ENCODE peak calls at places on chromosome 7, in eight cellular contexts. One of them, this sample, is unnamed. For H3K27me3, the result is how much of the 10 kb centered on the place peaks cover.

GRCh38 chr7:154892459-154892858 is 110.5 kb downstream of the PAXIP1 start:
- DNase-seq in GM23248: no peak
- DNase-seq in uterus: no peak
- DNase-seq in GM23338: no peak
- DNase-seq in right cardiac atrium: no peak
- DNase-seq in tibial nerve: no peak
- DNase-seq in psoas muscle: no peak
- DNase-seq in spleen: no peak
- DNase-seq in this sample: no peak

GRCh38 chr7:1857487-1858425 is 187.7 kb downstream of the ELFN1 start:
- DNase-seq in GM23248: no peak
- DNase-seq in right cardiac atrium: peak
- DNase-seq in psoas muscle: peak
- DNase-seq in uterus: no peak
- DNase-seq in tibial nerve: no peak
- DNase-seq in GM23338: no peak
- DNase-seq in spleen: peak
- DNase-seq in this sample: no peak

GRCh38 chr7:74455933-74456332 is 2.2 kb downstream of the GTF2IRD1 start:
- DNase-seq in spleen: no peak
- DNase-seq in GM23248: peak
- DNase-seq in right cardiac atrium: peak
- DNase-seq in tibial nerve: no peak
- DNase-seq in GM23338: no peak
- DNase-seq in psoas muscle: no peak
- DNase-seq in uterus: no peak
- DNase-seq in this sample: no peak

GRCh38 chr7:30028749-30029635 is 780 bp downstream of the PLEKHA8 start:
- DNase-seq in GM23338: peak
- DNase-seq in tibial nerve: no peak
- DNase-seq in psoas muscle: no peak
- DNase-seq in spleen: no peak
- DNase-seq in GM23248: peak
- DNase-seq in uterus: no peak
- DNase-seq in right cardiac atrium: no peak
- DNase-seq in this sample: no peak

GRCh38 chr7:150939052-150939810 is 38.9 kb downstream of the KCNH2 start:
- DNase-seq in GM23248: no peak
- DNase-seq in spleen: no peak
- DNase-seq in right cardiac atrium: no peak
- DNase-seq in uterus: no peak
- DNase-seq in GM23338: no peak
- DNase-seq in psoas muscle: no peak
- DNase-seq in tibial nerve: no peak
- DNase-seq in this sample: no peak

GRCh38 chr7:91266931-91267557 is 2.8 kb downstream of the FZD1 start:
- DNase-seq in right cardiac atrium: peak
- DNase-seq in GM23338: peak
- DNase-seq in psoas muscle: no peak
- DNase-seq in uterus: no peak
- DNase-seq in GM23248: peak
- DNase-seq in spleen: no peak
- DNase-seq in tibial nerve: no peak
- DNase-seq in this sample: peak

GRCh38 chr7:64183126-64183742 is 23.8 kb upstream of the ZNF735 start:
- DNase-seq in spleen: no peak
- DNase-seq in right cardiac atrium: peak
- DNase-seq in psoas muscle: peak
- DNase-seq in GM23338: peak
- DNase-seq in tibial nerve: no peak
- DNase-seq in uterus: no peak
- DNase-seq in GM23248: peak
- DNase-seq in this sample: no peak

GRCh38 chr7:110010379-110010778 is 1080.5 kb upstream of the LRRN3 start:
- DNase-seq in psoas muscle: no peak
- DNase-seq in spleen: no peak
- DNase-seq in right cardiac atrium: no peak
- DNase-seq in GM23338: no peak
- DNase-seq in uterus: no peak
- DNase-seq in GM23248: no peak
- DNase-seq in tibial nerve: no peak
- DNase-seq in this sample: no peak

GRCh38 chr7:101453617-101454016 is 90.9 kb downstream of the COL26A1 start:
- DNase-seq in GM23338: no peak
- DNase-seq in spleen: no peak
- DNase-seq in tibial nerve: no peak
- DNase-seq in psoas muscle: no peak
- DNase-seq in GM23248: no peak
- DNase-seq in uterus: no peak
- DNase-seq in right cardiac atrium: no peak
- DNase-seq in this sample: no peak

GRCh38 chr7:4416436-4417092 is 265.5 kb upstream of the FOXK1 start:
- DNase-seq in uterus: no peak
- DNase-seq in GM23248: no peak
- DNase-seq in spleen: no peak
- DNase-seq in tibial nerve: no peak
- DNase-seq in right cardiac atrium: peak
- DNase-seq in psoas muscle: no peak
- DNase-seq in GM23338: no peak
- DNase-seq in this sample: no peak

GRCh38 chr7:107614425-107614824 is 34.4 kb downstream of the BCAP29 start:
- DNase-seq in psoas muscle: no peak
- DNase-seq in tibial nerve: no peak
- DNase-seq in uterus: no peak
- DNase-seq in right cardiac atrium: no peak
- DNase-seq in GM23338: no peak
- DNase-seq in GM23248: peak
- DNase-seq in spleen: no peak
- DNase-seq in this sample: no peak

GRCh38 chr7:139626817-139627216 is 103.3 kb downstream of the CLEC2L start:
- DNase-seq in psoas muscle: no peak
- DNase-seq in GM23248: no peak
- DNase-seq in spleen: no peak
- DNase-seq in tibial nerve: no peak
- DNase-seq in right cardiac atrium: no peak
- DNase-seq in GM23338: no peak
- DNase-seq in uterus: no peak
- DNase-seq in this sample: no peak

GRCh38 chr7:140402178-140402835 is 1.6 kb upstream of the RAB19 start:
- DNase-seq in right cardiac atrium: no peak
- DNase-seq in GM23248: peak
- DNase-seq in psoas muscle: no peak
- DNase-seq in spleen: no peak
- DNase-seq in GM23338: no peak
- DNase-seq in uterus: no peak
- DNase-seq in tibial nerve: no peak
- DNase-seq in this sample: no peak

GRCh38 chr7:100098913-100099312 is 2.3 kb downstream of the MCM7 start:
- DNase-seq in right cardiac atrium: no peak
- DNase-seq in spleen: no peak
- DNase-seq in psoas muscle: no peak
- DNase-seq in uterus: no peak
- DNase-seq in GM23248: no peak
- DNase-seq in tibial nerve: no peak
- DNase-seq in GM23338: no peak
- DNase-seq in this sample: no peak

GRCh38 chr7:85030893-85031292 is 156.0 kb downstream of the SEMA3D start:
- DNase-seq in right cardiac atrium: no peak
- DNase-seq in GM23338: peak
- DNase-seq in uterus: no peak
- DNase-seq in spleen: no peak
- DNase-seq in tibial nerve: no peak
- DNase-seq in psoas muscle: no peak
- DNase-seq in GM23248: peak
- DNase-seq in this sample: no peak

GRCh38 chr7:151689196-151689971 is 169.7 kb upstream of the RHEB start:
- DNase-seq in GM23338: no peak
- DNase-seq in uterus: no peak
- DNase-seq in psoas muscle: no peak
- DNase-seq in spleen: peak
- DNase-seq in GM23248: no peak
- DNase-seq in right cardiac atrium: peak
- DNase-seq in tibial nerve: no peak
- DNase-seq in this sample: peak

GRCh38 chr7:130273863-130274262 is 7.2 kb downstream of the CPA2 start:
- DNase-seq in right cardiac atrium: no peak
- DNase-seq in uterus: peak
- DNase-seq in GM23338: peak
- DNase-seq in tibial nerve: no peak
- DNase-seq in psoas muscle: no peak
- DNase-seq in GM23248: peak
- DNase-seq in spleen: no peak
- DNase-seq in this sample: peak

GRCh38 chr7:43679210-43680068 is 49.9 kb downstream of the COA1 start:
- DNase-seq in tibial nerve: no peak
- DNase-seq in uterus: no peak
- DNase-seq in psoas muscle: no peak
- DNase-seq in right cardiac atrium: no peak
- DNase-seq in GM23248: no peak
- DNase-seq in spleen: no peak
- DNase-seq in GM23338: no peak
- DNase-seq in this sample: no peak

GRCh38 chr7:82805527-82805960 is 357.1 kb downstream of the PCLO start:
- DNase-seq in right cardiac atrium: peak
- DNase-seq in GM23338: peak
- DNase-seq in psoas muscle: no peak
- DNase-seq in GM23248: peak
- DNase-seq in tibial nerve: no peak
- DNase-seq in uterus: no peak
- DNase-seq in spleen: no peak
- DNase-seq in this sample: no peak

GRCh38 chr7:100003711-100004661 is 11.4 kb upstream of the ZKSCAN1 start:
- DNase-seq in spleen: peak
- DNase-seq in right cardiac atrium: no peak
- DNase-seq in GM23248: no peak
- DNase-seq in GM23338: peak
- DNase-seq in uterus: no peak
- DNase-seq in psoas muscle: no peak
- DNase-seq in tibial nerve: no peak
- DNase-seq in this sample: peak

GRCh38 chr7:141073173-141073640 is 657 bp upstream of the TMEM178B start:
- DNase-seq in GM23248: peak
- DNase-seq in spleen: no peak
- DNase-seq in GM23338: peak
- DNase-seq in tibial nerve: no peak
- DNase-seq in right cardiac atrium: peak
- DNase-seq in psoas muscle: peak
- DNase-seq in uterus: peak
- DNase-seq in this sample: peak

GRCh38 chr7:112448376-112448775 is 1.9 kb upstream of the IFRD1 start:
- DNase-seq in tibial nerve: no peak
- DNase-seq in GM23338: no peak
- DNase-seq in GM23248: no peak
- DNase-seq in spleen: no peak
- DNase-seq in uterus: no peak
- DNase-seq in psoas muscle: no peak
- DNase-seq in right cardiac atrium: no peak
- DNase-seq in this sample: no peak

GRCh38 chr7:112449353-112449752 is 907 bp upstream of the IFRD1 start:
- DNase-seq in uterus: no peak
- DNase-seq in GM23248: peak
- DNase-seq in GM23338: no peak
- DNase-seq in tibial nerve: no peak
- DNase-seq in psoas muscle: no peak
- DNase-seq in right cardiac atrium: no peak
- DNase-seq in spleen: no peak
- DNase-seq in this sample: no peak

GRCh38 chr7:112448891-112449290 is 1.4 kb upstream of the IFRD1 start:
- DNase-seq in psoas muscle: no peak
- DNase-seq in tibial nerve: no peak
- DNase-seq in right cardiac atrium: no peak
- DNase-seq in uterus: no peak
- DNase-seq in GM23248: peak
- DNase-seq in GM23338: no peak
- DNase-seq in spleen: no peak
- DNase-seq in this sample: no peak

GRCh38 chr7:112450807-112451661 is 774 bp downstream of the IFRD1 start:
- DNase-seq in spleen: peak
- DNase-seq in right cardiac atrium: peak
- DNase-seq in GM23248: peak
- DNase-seq in tibial nerve: peak
- DNase-seq in psoas muscle: peak
- DNase-seq in uterus: peak
- DNase-seq in GM23338: peak
- DNase-seq in this sample: peak

GRCh38 chr7:112449902-112450806 is at the start of gene IFRD1:
- DNase-seq in uterus: peak
- DNase-seq in tibial nerve: peak
- DNase-seq in spleen: peak
- DNase-seq in GM23338: peak
- DNase-seq in GM23248: peak
- DNase-seq in right cardiac atrium: peak
- DNase-seq in psoas muscle: peak
- DNase-seq in this sample: peak
- H3K27me3 ChIP-seq in uterus: under half
- H3K27me3 ChIP-seq in tibial nerve: under half
- H3K27me3 ChIP-seq in spleen: under half
- H3K27me3 ChIP-seq in GM23338: under half
- H3K27me3 ChIP-seq in GM23248: under half
- H3K27me3 ChIP-seq in right cardiac atrium: under half
- H3K27me3 ChIP-seq in psoas muscle: under half
- H3K27me3 ChIP-seq in this sample: under half

GRCh38 chr7:21719846-21720245 is 177.0 kb downstream of the DNAH11 start:
- DNase-seq in psoas muscle: no peak
- DNase-seq in GM23338: no peak
- DNase-seq in uterus: no peak
- DNase-seq in spleen: no peak
- DNase-seq in GM23248: no peak
- DNase-seq in tibial nerve: no peak
- DNase-seq in right cardiac atrium: no peak
- DNase-seq in this sample: no peak
- H3K27ac ChIP-seq in psoas muscle: no peak
- H3K27ac ChIP-seq in GM23338: no peak
- H3K27ac ChIP-seq in uterus: no peak
- H3K27ac ChIP-seq in spleen: no peak
- H3K27ac ChIP-seq in GM23248: no peak
- H3K27ac ChIP-seq in tibial nerve: no peak
- H3K27ac ChIP-seq in right cardiac atrium: no peak
- H3K27ac ChIP-seq in this sample: no peak

GRCh38 chr7:28554791-28555471 is 142.6 kb downstream of the CREB5 start:
- DNase-seq in GM23338: no peak
- DNase-seq in psoas muscle: no peak
- DNase-seq in tibial nerve: no peak
- DNase-seq in GM23248: no peak
- DNase-seq in spleen: no peak
- DNase-seq in right cardiac atrium: no peak
- DNase-seq in uterus: no peak
- DNase-seq in this sample: no peak
- H3K27me3 ChIP-seq in GM23338: under half
- H3K27me3 ChIP-seq in psoas muscle: under half
- H3K27me3 ChIP-seq in tibial nerve: under half
- H3K27me3 ChIP-seq in GM23248: under half
- H3K27me3 ChIP-seq in spleen: under half
- H3K27me3 ChIP-seq in right cardiac atrium: under half
- H3K27me3 ChIP-seq in uterus: under half
- H3K27me3 ChIP-seq in this sample: under half

DNA sequence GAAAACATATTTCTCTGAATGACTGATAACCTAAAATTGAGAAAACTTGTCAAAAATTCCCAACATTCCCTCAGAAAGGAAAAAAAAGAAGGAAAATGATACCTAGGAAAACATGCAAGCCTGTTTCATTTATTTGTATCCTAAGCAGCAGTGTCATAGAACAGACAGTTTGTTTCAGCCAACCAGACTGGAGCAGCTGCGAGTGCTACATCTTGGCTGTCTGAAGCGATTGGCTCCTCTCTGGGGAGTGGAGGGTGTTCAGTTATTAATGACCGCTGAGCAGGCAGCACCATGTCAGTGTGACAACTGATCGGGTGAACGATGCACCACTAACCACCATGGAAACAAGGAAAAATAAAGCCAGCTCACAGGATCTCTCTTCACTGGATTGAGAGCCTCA is at the start of gene LRRN3:
- DNase-seq in GM23338: peak
- DNase-seq in tibial nerve: no peak
- DNase-seq in right cardiac atrium: peak
- DNase-seq in uterus: no peak
- DNase-seq in psoas muscle: peak
- DNase-seq in GM23248: peak
- DNase-seq in spleen: no peak
- DNase-seq in this sample: no peak
- H3K27ac ChIP-seq in GM23338: no peak
- H3K27ac ChIP-seq in tibial nerve: no peak
- H3K27ac ChIP-seq in right cardiac atrium: peak
- H3K27ac ChIP-seq in uterus: no peak
- H3K27ac ChIP-seq in psoas muscle: no peak
- H3K27ac ChIP-seq in GM23248: no peak
- H3K27ac ChIP-seq in spleen: no peak
- H3K27ac ChIP-seq in this sample: peak